ENCODE peak calls at places on chromosomes 6 and 20, in nine cellular contexts. W, B, P, N, E, X, O, V and D are unnamed samples.
A peak's percentile ranks its signal among the peaks of the same experiment; 100 is the strongest.

GRCh38 chr20:43975096-43975768 is 60.6 kb downstream of the TOX2 start:
- DNase-seq in W (no peak), B (no peak), P (no peak), N (peak; percentile 81), E (no peak), X (no peak), O (peak; percentile 90), V (no peak), D (peak; percentile 93)

GRCh38 chr20:37647946-37648345 is 45.9 kb upstream of the CTNNBL1 start:
- DNase-seq in W (no peak), B (no peak), P (no peak), N (no peak), E (no peak), X (no peak), O (no peak), V (no peak), D (no peak)

GRCh38 chr6:5471637-5472430 is 210.5 kb downstream of the FARS2 start:
- DNase-seq in W (no peak), B (no peak), P (no peak), N (peak; percentile 36), E (no peak), X (no peak), O (no peak), V (peak; percentile 29), D (no peak)

GRCh38 chr6:36805917-36806316 is 33.3 kb downstream of the CPNE5 start:
- DNase-seq in W (no peak), B (no peak), P (no peak), N (no peak), E (no peak), X (no peak), O (no peak), V (no peak), D (no peak)

GRCh38 chr20:55893031-55893430 is 112.3 kb downstream of the CBLN4 start:
- DNase-seq in W (no peak), B (no peak), P (no peak), N (no peak), E (no peak), X (no peak), O (no peak), V (no peak), D (no peak)

GRCh38 chr6:109440325-109441068 is at the start of the genes PPIL6 and SMPD2:
- DNase-seq in W (peak; percentile 90), B (peak; percentile 95), P (peak; percentile 95), N (peak; percentile 70), E (peak; percentile 92), X (peak; percentile 94), O (peak; percentile 91), V (peak; percentile 67), D (peak; percentile 98)

GRCh38 chr20:43835944-43836540 is 78.6 kb upstream of the TOX2 start:
- DNase-seq in W (no peak), B (no peak), P (no peak), N (no peak), E (no peak), X (no peak), O (no peak), V (no peak), D (no peak)

GRCh38 chr6:135440087-135440792 is 57.3 kb downstream of the AHI1 start:
- DNase-seq in W (no peak), B (no peak), P (no peak), N (peak; percentile 16), E (no peak), X (no peak), O (no peak), V (no peak), D (no peak)

GRCh38 chr20:4766631-4767030 is 44.9 kb downstream of the PRND start:
- DNase-seq in W (no peak), B (no peak), P (no peak), N (no peak), E (no peak), X (no peak), O (no peak), V (no peak), D (no peak)

GRCh38 chr6:119148102-119148824 is 69.8 kb upstream of the FAM184A start:
- DNase-seq in W (no peak), B (no peak), P (no peak), N (peak; percentile 81), E (no peak), X (no peak), O (peak; percentile 92), V (no peak), D (peak; percentile 92)

GRCh38 chr20:3889489-3890409 is 562 bp downstream of the PANK2 start:
- DNase-seq in W (no peak), B (peak; percentile 79), P (peak; percentile 76), N (no peak), E (peak; percentile 48), X (peak; percentile 74), O (no peak), V (no peak), D (no peak)

GRCh38 chr6:167730441-167730840 is 96.3 kb upstream of the AFDN start:
- DNase-seq in W (no peak), B (no peak), P (no peak), N (no peak), E (no peak), X (no peak), O (no peak), V (no peak), D (no peak)

GRCh38 chr20:35191419-35191818 is 19.5 kb downstream of the PROCR start:
- DNase-seq in W (no peak), B (no peak), P (no peak), N (no peak), E (no peak), X (no peak), O (no peak), V (no peak), D (no peak)

GRCh38 chr6:136549359-136550044 is 720 bp downstream of the MAP7 start:
- DNase-seq in W (no peak), B (peak; percentile 69), P (peak; percentile 42), N (no peak), E (peak; percentile 14), X (no peak), O (peak; percentile 28), V (no peak), D (no peak)

GRCh38 chr6:136548582-136549330 is 1.5 kb downstream of the MAP7 start:
- DNase-seq in W (no peak), B (no peak), P (no peak), N (no peak), E (no peak), X (no peak), O (no peak), V (no peak), D (no peak)

GRCh38 chr6:136546321-136546720 is 3.9 kb downstream of the MAP7 start:
- DNase-seq in W (no peak), B (no peak), P (no peak), N (no peak), E (no peak), X (no peak), O (no peak), V (no peak), D (no peak)

GRCh38 chr6:136547871-136548270 is 2.4 kb downstream of the MAP7 start:
- DNase-seq in W (no peak), B (no peak), P (no peak), N (no peak), E (no peak), X (no peak), O (no peak), V (no peak), D (no peak)

GRCh38 chr6:136547336-136547735 is 2.9 kb downstream of the MAP7 start:
- DNase-seq in W (no peak), B (no peak), P (no peak), N (peak; percentile 26), E (no peak), X (no peak), O (peak; percentile 55), V (no peak), D (peak; percentile 28)
- TF ChIP-seq CTCF in W (peak; percentile 40), B (peak; percentile 51), P (no peak), N (peak; percentile 68), E (no peak), X (peak; percentile 32), O (peak; percentile 63), V (peak; percentile 67), D (peak; percentile 62)

DNA sequence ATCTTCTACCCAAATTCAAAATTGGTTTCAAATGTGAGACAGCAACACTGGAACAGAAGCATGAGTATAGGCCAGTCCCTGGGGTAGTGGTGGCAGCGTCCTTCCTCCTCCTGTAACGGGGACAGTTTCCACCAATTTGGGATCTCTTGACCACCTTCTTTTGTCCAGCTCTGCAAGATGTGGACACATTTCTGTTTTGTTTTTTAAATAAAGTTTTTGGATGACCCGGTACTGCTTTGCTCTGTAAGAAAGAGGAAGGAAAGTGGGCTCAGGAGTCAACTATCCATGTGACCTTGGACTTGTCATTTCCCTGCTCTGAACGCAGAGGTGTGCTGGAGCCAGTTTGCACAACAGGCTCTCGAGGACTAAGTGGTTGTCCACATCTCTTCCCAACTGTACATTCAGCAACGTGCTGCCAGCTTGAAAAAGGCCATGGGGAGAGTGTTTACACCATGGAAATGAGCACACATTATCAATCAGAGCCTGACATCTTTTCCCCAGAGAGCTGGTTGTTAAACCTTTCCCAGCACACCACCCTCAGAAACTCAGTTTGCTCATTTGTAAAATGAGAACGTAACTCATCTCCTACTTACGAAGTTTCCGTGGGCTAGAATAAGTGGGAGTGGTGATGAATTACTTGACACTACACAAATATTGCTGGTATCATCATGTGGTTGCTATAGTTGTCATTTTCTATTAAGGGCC is 66.5 kb downstream of the ADTRP start:
- DNase-seq in W (no peak), B (no peak), P (no peak), N (peak; percentile 22), E (no peak), X (no peak), O (peak; percentile 12), V (no peak), D (no peak)
- H3K4me3 ChIP-seq in W (no peak overlapping the region), B (no peak overlapping the region), P (no peak overlapping the region), N (no peak overlapping the region), E (no peak overlapping the region), X (no peak overlapping the region), O (no peak overlapping the region), V (no peak overlapping the region), D (no peak overlapping the region)

DNA sequence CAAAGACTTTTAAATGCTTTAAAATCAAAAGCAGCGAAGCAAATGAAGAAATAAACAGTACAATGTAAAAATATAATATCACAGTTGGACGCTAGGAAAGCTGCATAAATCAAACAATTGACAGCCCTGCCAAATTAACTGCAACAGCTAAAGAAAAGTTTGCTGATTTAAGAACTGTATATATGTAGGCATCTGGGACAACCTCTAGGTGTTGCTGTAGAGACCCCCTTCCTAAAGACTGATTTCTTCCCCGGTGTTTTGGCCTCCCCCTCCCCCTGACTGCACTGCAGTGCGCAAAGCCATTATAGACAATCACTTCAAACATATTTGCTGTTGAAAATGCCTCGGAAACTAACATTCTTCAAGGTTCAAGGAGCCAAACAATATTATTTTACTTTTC is 1.1 kb downstream of the ELOVL4 start:
- DNase-seq in W (no peak), B (no peak), P (no peak), N (peak; percentile 26), E (no peak), X (no peak), O (peak; percentile 45), V (no peak), D (peak; percentile 40)
- TF ChIP-seq CTCF in W (no peak), B (no peak), P (no peak), N (peak; percentile 51), E (no peak), X (no peak), O (peak; percentile 46), V (peak; percentile 69), D (no peak)

DNA sequence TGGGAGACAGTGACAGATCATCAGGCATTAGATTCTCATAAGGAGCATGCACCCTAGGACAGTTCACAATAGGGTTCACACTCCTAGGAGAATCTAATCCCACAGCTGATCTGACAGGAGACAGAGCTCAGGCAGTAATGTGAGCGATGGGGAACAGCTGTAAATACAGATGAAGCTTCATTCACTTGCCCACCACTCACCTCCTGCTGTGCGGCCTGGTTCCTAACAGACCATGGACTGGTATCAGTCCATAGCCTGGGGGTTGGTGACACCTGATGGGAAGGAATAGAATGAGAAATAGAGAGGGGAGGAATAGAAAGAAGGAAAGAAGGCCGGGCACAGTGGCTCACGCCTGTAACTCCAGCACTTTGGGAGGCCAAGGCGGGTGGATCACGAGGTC is 336.8 kb upstream of the SASH1 start:
- DNase-seq in W (no peak), B (no peak), P (no peak), N (no peak), E (no peak), X (no peak), O (no peak), V (no peak), D (no peak)
- H3K4me3 ChIP-seq in W (no peak overlapping the region), B (no peak overlapping the region), P (no peak overlapping the region), N (no peak overlapping the region), E (no peak overlapping the region), X (no peak overlapping the region), O (no peak overlapping the region), V (no peak overlapping the region), D (no peak overlapping the region)